ENCODE peak calls at places on chromosomes 11 and 22, in seven cellular contexts. One of them, this sample, is unnamed.

GRCh38 chr11:126519653-126520573 is 164.4 kb downstream of the ST3GAL4 start:
- DNase-seq in GM12865: no peak
- DNase-seq in AG10803: peak
- DNase-seq in tibial nerve: no peak
- DNase-seq in suprapubic skin: no peak
- DNase-seq in lower leg skin: no peak
- DNase-seq in thoracic aorta: no peak
- DNase-seq in this sample: no peak

GRCh38 chr22:19105456-19105855 is 16.8 kb downstream of the DGCR2 start:
- DNase-seq in suprapubic skin: no peak
- DNase-seq in AG10803: no peak
- DNase-seq in tibial nerve: no peak
- DNase-seq in lower leg skin: no peak
- DNase-seq in GM12865: no peak
- DNase-seq in thoracic aorta: no peak
- DNase-seq in this sample: no peak

GRCh38 chr11:122714021-122714420 is 58.5 kb downstream of the UBASH3B start:
- DNase-seq in suprapubic skin: no peak
- DNase-seq in tibial nerve: no peak
- DNase-seq in thoracic aorta: no peak
- DNase-seq in GM12865: peak
- DNase-seq in lower leg skin: no peak
- DNase-seq in AG10803: no peak
- DNase-seq in this sample: no peak

GRCh38 chr11:74673956-74674355 is 57.3 kb downstream of the CHRDL2 start:
- DNase-seq in thoracic aorta: no peak
- DNase-seq in tibial nerve: no peak
- DNase-seq in suprapubic skin: no peak
- DNase-seq in AG10803: no peak
- DNase-seq in lower leg skin: no peak
- DNase-seq in GM12865: no peak
- DNase-seq in this sample: peak

GRCh38 chr11:13883042-13883441 is 79.5 kb upstream of the SPON1 start:
- DNase-seq in tibial nerve: no peak
- DNase-seq in suprapubic skin: no peak
- DNase-seq in thoracic aorta: no peak
- DNase-seq in lower leg skin: no peak
- DNase-seq in GM12865: peak
- DNase-seq in AG10803: no peak
- DNase-seq in this sample: no peak

GRCh38 chr11:4636136-4636535 is 1.1 kb upstream of the OR51D1 start:
- DNase-seq in tibial nerve: no peak
- DNase-seq in GM12865: no peak
- DNase-seq in thoracic aorta: no peak
- DNase-seq in lower leg skin: no peak
- DNase-seq in suprapubic skin: no peak
- DNase-seq in AG10803: no peak
- DNase-seq in this sample: no peak

GRCh38 chr11:27673979-27674663 is 26.1 kb downstream of the BDNF start:
- DNase-seq in GM12865: no peak
- DNase-seq in tibial nerve: no peak
- DNase-seq in thoracic aorta: no peak
- DNase-seq in suprapubic skin: no peak
- DNase-seq in lower leg skin: no peak
- DNase-seq in AG10803: no peak
- DNase-seq in this sample: no peak

GRCh38 chr11:94658386-94658785 is 91.2 kb downstream of the PIWIL4 start:
- DNase-seq in GM12865: no peak
- DNase-seq in AG10803: no peak
- DNase-seq in thoracic aorta: no peak
- DNase-seq in tibial nerve: no peak
- DNase-seq in suprapubic skin: no peak
- DNase-seq in lower leg skin: no peak
- DNase-seq in this sample: no peak

GRCh38 chr11:126829716-126830115 is 170.9 kb downstream of the KIRREL3 start:
- DNase-seq in AG10803: peak
- DNase-seq in thoracic aorta: no peak
- DNase-seq in tibial nerve: no peak
- DNase-seq in suprapubic skin: no peak
- DNase-seq in GM12865: no peak
- DNase-seq in lower leg skin: no peak
- DNase-seq in this sample: no peak

GRCh38 chr11:27506200-27507182 is at the start of gene LIN7C:
- DNase-seq in AG10803: peak
- DNase-seq in tibial nerve: peak
- DNase-seq in lower leg skin: peak
- DNase-seq in suprapubic skin: peak
- DNase-seq in thoracic aorta: peak
- DNase-seq in GM12865: peak
- DNase-seq in this sample: peak

GRCh38 chr11:70068950-70069349 is 9.2 kb upstream of the ANO1 start:
- DNase-seq in suprapubic skin: no peak
- DNase-seq in thoracic aorta: no peak
- DNase-seq in tibial nerve: no peak
- DNase-seq in GM12865: no peak
- DNase-seq in AG10803: no peak
- DNase-seq in lower leg skin: no peak
- DNase-seq in this sample: peak

GRCh38 chr11:64036081-64037026 is 623 bp downstream of the FLRT1 start:
- DNase-seq in thoracic aorta: no peak
- DNase-seq in GM12865: no peak
- DNase-seq in tibial nerve: no peak
- DNase-seq in lower leg skin: no peak
- DNase-seq in suprapubic skin: no peak
- DNase-seq in AG10803: peak
- DNase-seq in this sample: no peak

GRCh38 chr22:31090217-31091085 is 9.3 kb downstream of the SMTN start:
- DNase-seq in AG10803: no peak
- DNase-seq in lower leg skin: no peak
- DNase-seq in tibial nerve: no peak
- DNase-seq in thoracic aorta: no peak
- DNase-seq in suprapubic skin: no peak
- DNase-seq in GM12865: no peak
- DNase-seq in this sample: no peak

GRCh38 chr22:37498289-37498909 is 12.2 kb upstream of the MFNG start:
- DNase-seq in thoracic aorta: no peak
- DNase-seq in AG10803: no peak
- DNase-seq in GM12865: peak
- DNase-seq in lower leg skin: no peak
- DNase-seq in tibial nerve: no peak
- DNase-seq in suprapubic skin: no peak
- DNase-seq in this sample: no peak

GRCh38 chr11:112174789-112175595 is at the start of gene BCO2:
- DNase-seq in thoracic aorta: peak
- DNase-seq in lower leg skin: peak
- DNase-seq in AG10803: peak
- DNase-seq in GM12865: peak
- DNase-seq in tibial nerve: peak
- DNase-seq in suprapubic skin: peak
- DNase-seq in this sample: peak

GRCh38 chr11:101912823-101913284 is 2.0 kb upstream of the CEP126 start:
- DNase-seq in suprapubic skin: no peak
- DNase-seq in lower leg skin: no peak
- DNase-seq in GM12865: no peak
- DNase-seq in AG10803: no peak
- DNase-seq in thoracic aorta: no peak
- DNase-seq in tibial nerve: no peak
- DNase-seq in this sample: no peak

GRCh38 chr22:48758021-48758561 is 1069.6 kb downstream of the BRD1 start:
- DNase-seq in GM12865: no peak
- DNase-seq in thoracic aorta: no peak
- DNase-seq in tibial nerve: no peak
- DNase-seq in AG10803: no peak
- DNase-seq in suprapubic skin: peak
- DNase-seq in lower leg skin: no peak
- DNase-seq in this sample: peak

GRCh38 chr11:75771646-75772410 is 3.2 kb downstream of the DGAT2 start:
- DNase-seq in suprapubic skin: no peak
- DNase-seq in lower leg skin: no peak
- DNase-seq in thoracic aorta: peak
- DNase-seq in AG10803: peak
- DNase-seq in tibial nerve: no peak
- DNase-seq in GM12865: no peak
- DNase-seq in this sample: no peak

GRCh38 chr11:75773595-75774353 is 5.2 kb downstream of the DGAT2 start:
- DNase-seq in GM12865: peak
- DNase-seq in tibial nerve: no peak
- DNase-seq in AG10803: no peak
- DNase-seq in thoracic aorta: no peak
- DNase-seq in lower leg skin: no peak
- DNase-seq in suprapubic skin: no peak
- DNase-seq in this sample: no peak

GRCh38 chr11:75776546-75776945 is 8.0 kb downstream of the DGAT2 start:
- DNase-seq in GM12865: no peak
- DNase-seq in AG10803: no peak
- DNase-seq in lower leg skin: no peak
- DNase-seq in thoracic aorta: no peak
- DNase-seq in tibial nerve: no peak
- DNase-seq in suprapubic skin: no peak
- DNase-seq in this sample: no peak

GRCh38 chr11:75777461-75778110 is 9.0 kb downstream of the DGAT2 start:
- DNase-seq in thoracic aorta: no peak
- DNase-seq in suprapubic skin: no peak
- DNase-seq in tibial nerve: no peak
- DNase-seq in lower leg skin: no peak
- DNase-seq in GM12865: no peak
- DNase-seq in AG10803: no peak
- DNase-seq in this sample: no peak

GRCh38 chr11:75775056-75775455 is 6.5 kb downstream of the DGAT2 start:
- DNase-seq in GM12865: no peak
- DNase-seq in tibial nerve: no peak
- DNase-seq in thoracic aorta: no peak
- DNase-seq in lower leg skin: no peak
- DNase-seq in suprapubic skin: no peak
- DNase-seq in AG10803: no peak
- DNase-seq in this sample: no peak
- TF ChIP-seq CTCF in GM12865: no peak
- TF ChIP-seq CTCF in tibial nerve: no peak
- TF ChIP-seq CTCF in thoracic aorta: no peak
- TF ChIP-seq CTCF in lower leg skin: no peak
- TF ChIP-seq CTCF in suprapubic skin: no peak
- TF ChIP-seq CTCF in AG10803: no peak
- TF ChIP-seq CTCF in this sample: no peak

DNA sequence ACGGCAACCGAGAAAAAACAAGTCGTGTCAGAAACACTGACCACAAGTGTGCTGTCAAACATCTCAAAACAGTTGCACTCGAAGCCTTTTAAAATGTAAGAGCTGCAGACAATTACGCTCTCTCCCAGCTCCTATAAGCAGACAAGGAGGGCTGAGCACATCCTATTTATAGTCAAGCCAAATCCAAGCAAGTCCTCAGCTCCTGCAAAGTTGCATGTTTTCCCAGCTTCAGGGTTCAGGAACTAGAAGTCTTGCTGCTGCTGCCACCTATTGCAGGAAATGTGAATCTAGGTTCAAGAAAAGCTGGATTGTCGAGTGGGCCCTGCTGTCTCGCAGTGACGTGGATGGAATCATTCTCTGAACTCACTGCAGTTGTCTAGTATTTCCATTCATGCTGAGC is 15.5 kb downstream of the EFCAB6 start:
- DNase-seq in GM12865: no peak
- DNase-seq in thoracic aorta: no peak
- DNase-seq in AG10803: peak
- DNase-seq in suprapubic skin: no peak
- DNase-seq in tibial nerve: no peak
- DNase-seq in lower leg skin: no peak
- DNase-seq in this sample: no peak
- TF ChIP-seq CTCF in GM12865: no peak
- TF ChIP-seq CTCF in thoracic aorta: no peak
- TF ChIP-seq CTCF in AG10803: peak
- TF ChIP-seq CTCF in suprapubic skin: no peak
- TF ChIP-seq CTCF in tibial nerve: no peak
- TF ChIP-seq CTCF in lower leg skin: no peak
- TF ChIP-seq CTCF in this sample: peak

GRCh38 chr11:82987997-82988396 is 83.7 kb downstream of the RAB30 start:
- DNase-seq in tibial nerve: no peak
- DNase-seq in AG10803: no peak
- DNase-seq in lower leg skin: no peak
- DNase-seq in GM12865: no peak
- DNase-seq in suprapubic skin: no peak
- DNase-seq in thoracic aorta: no peak
- DNase-seq in this sample: no peak

GRCh38 chr11:82988936-82989627 is 82.6 kb downstream of the RAB30 start:
- DNase-seq in lower leg skin: no peak
- DNase-seq in suprapubic skin: no peak
- DNase-seq in thoracic aorta: no peak
- DNase-seq in tibial nerve: no peak
- DNase-seq in GM12865: no peak
- DNase-seq in AG10803: no peak
- DNase-seq in this sample: no peak

GRCh38 chr11:82986491-82986890 is 85.0 kb downstream of the DDIAS start:
- DNase-seq in lower leg skin: no peak
- DNase-seq in GM12865: no peak
- DNase-seq in suprapubic skin: no peak
- DNase-seq in tibial nerve: no peak
- DNase-seq in thoracic aorta: no peak
- DNase-seq in AG10803: no peak
- DNase-seq in this sample: no peak

GRCh38 chr11:82992219-82992618 is 79.5 kb downstream of the RAB30 start:
- DNase-seq in lower leg skin: no peak
- DNase-seq in GM12865: no peak
- DNase-seq in AG10803: no peak
- DNase-seq in thoracic aorta: no peak
- DNase-seq in tibial nerve: no peak
- DNase-seq in suprapubic skin: no peak
- DNase-seq in this sample: no peak

DNA sequence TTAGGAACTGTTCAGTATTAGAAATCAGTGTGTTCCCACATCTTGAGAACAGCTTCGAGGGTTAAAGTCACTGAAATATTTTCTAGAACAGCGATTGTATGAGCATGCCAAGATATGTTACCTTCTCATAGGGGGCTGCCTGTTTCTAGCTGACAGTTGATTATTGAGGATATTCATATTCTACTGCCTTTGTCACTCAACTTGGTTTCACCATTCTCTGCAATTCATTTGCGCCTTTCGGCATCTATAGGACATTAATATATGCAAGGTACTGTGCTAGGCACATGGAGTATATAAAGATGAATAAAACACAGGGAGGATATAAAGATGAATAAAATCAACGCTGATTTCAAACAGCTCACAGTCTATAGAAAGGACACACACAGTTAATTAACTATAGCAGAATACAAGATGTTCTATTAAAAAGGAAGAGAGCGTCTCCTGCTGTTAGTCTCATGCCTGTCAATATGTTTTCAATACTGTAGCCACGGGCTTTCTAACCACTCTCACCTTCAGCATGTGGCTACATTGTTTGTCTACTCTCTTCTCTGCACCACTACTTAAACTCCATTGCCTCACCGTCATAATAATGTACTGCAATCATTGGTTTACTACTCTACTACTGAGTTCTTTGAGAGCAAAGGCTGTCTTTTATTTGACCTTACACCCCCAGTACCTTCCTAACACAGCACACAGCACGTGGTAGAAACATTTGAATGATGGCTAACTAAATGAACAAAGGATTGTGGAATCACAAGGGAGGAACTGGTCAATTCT is 81.9 kb downstream of the RAB30 start:
- DNase-seq in AG10803: no peak
- DNase-seq in tibial nerve: no peak
- DNase-seq in GM12865: no peak
- DNase-seq in lower leg skin: no peak
- DNase-seq in thoracic aorta: no peak
- DNase-seq in suprapubic skin: no peak
- DNase-seq in this sample: no peak
- TF ChIP-seq CTCF in AG10803: no peak
- TF ChIP-seq CTCF in tibial nerve: no peak
- TF ChIP-seq CTCF in GM12865: no peak
- TF ChIP-seq CTCF in lower leg skin: no peak
- TF ChIP-seq CTCF in thoracic aorta: no peak
- TF ChIP-seq CTCF in suprapubic skin: no peak
- TF ChIP-seq CTCF in this sample: no peak

GRCh38 chr11:71951741-71952310 is 23.0 kb downstream of the RNF121 start:
- DNase-seq in GM12865: no peak
- DNase-seq in tibial nerve: no peak
- DNase-seq in AG10803: no peak
- DNase-seq in thoracic aorta: no peak
- DNase-seq in lower leg skin: no peak
- DNase-seq in suprapubic skin: no peak
- DNase-seq in this sample: no peak
- TF ChIP-seq CTCF in GM12865: no peak
- TF ChIP-seq CTCF in tibial nerve: no peak
- TF ChIP-seq CTCF in AG10803: no peak
- TF ChIP-seq CTCF in thoracic aorta: no peak
- TF ChIP-seq CTCF in lower leg skin: no peak
- TF ChIP-seq CTCF in suprapubic skin: no peak
- TF ChIP-seq CTCF in this sample: no peak

This sample was measured in type B pancreatic cell.